ENCODE peak calls at places on chromosome 14, in five cellular contexts. One of them, this sample, is unnamed.

GRCh38 chr14:26917086-26917485 is 319.3 kb upstream of the NOVA1 start:
- DNase-seq in Karpas-422: no peak
- DNase-seq in A673: peak; percentile 56
- DNase-seq in ovary: no peak
- DNase-seq in pancreas: no peak
- DNase-seq in this sample: peak; percentile 5

GRCh38 chr14:100621806-100622205 is 34.6 kb upstream of the BEGAIN start:
- DNase-seq in Karpas-422: peak; percentile 74
- DNase-seq in A673: peak; percentile 54
- DNase-seq in ovary: no peak
- DNase-seq in pancreas: no peak
- DNase-seq in this sample: no peak

GRCh38 chr14:39360316-39360715 is 71.9 kb downstream of the FBXO33 start:
- DNase-seq in Karpas-422: no peak
- DNase-seq in A673: no peak
- DNase-seq in ovary: no peak
- DNase-seq in pancreas: no peak
- DNase-seq in this sample: no peak

GRCh38 chr14:29584992-29585391 is 342.7 kb downstream of the PRKD1 start:
- DNase-seq in Karpas-422: no peak
- DNase-seq in A673: no peak
- DNase-seq in ovary: peak; percentile 42
- DNase-seq in pancreas: peak; percentile 58
- DNase-seq in this sample: peak; percentile 12

GRCh38 chr14:38342803-38343202 is 86.9 kb upstream of the CLEC14A start:
- DNase-seq in Karpas-422: no peak
- DNase-seq in A673: no peak
- DNase-seq in ovary: no peak
- DNase-seq in pancreas: no peak
- DNase-seq in this sample: no peak

GRCh38 chr14:73829526-73830431 is 21.9 kb upstream of the PTGR2 start:
- DNase-seq in Karpas-422: peak; percentile 67
- DNase-seq in A673: no peak
- DNase-seq in ovary: no peak
- DNase-seq in pancreas: no peak
- DNase-seq in this sample: no peak

GRCh38 chr14:56797569-56798446 is 12.5 kb downstream of the OTX2 start:
- DNase-seq in Karpas-422: no peak
- DNase-seq in A673: no peak
- DNase-seq in ovary: no peak
- DNase-seq in pancreas: no peak
- DNase-seq in this sample: no peak

GRCh38 chr14:39419272-39419671 is 13.0 kb downstream of the FBXO33 start:
- DNase-seq in Karpas-422: no peak
- DNase-seq in A673: peak; percentile 17
- DNase-seq in ovary: no peak
- DNase-seq in pancreas: no peak
- DNase-seq in this sample: no peak

GRCh38 chr14:69050235-69051184 is 71.4 kb upstream of the ACTN1 start:
- DNase-seq in Karpas-422: no peak
- DNase-seq in A673: no peak
- DNase-seq in ovary: no peak
- DNase-seq in pancreas: no peak
- DNase-seq in this sample: no peak

GRCh38 chr14:101357559-101358319 is 203.6 kb upstream of the DIO3 start:
- DNase-seq in Karpas-422: no peak
- DNase-seq in A673: no peak
- DNase-seq in ovary: no peak
- DNase-seq in pancreas: no peak
- DNase-seq in this sample: no peak

GRCh38 chr14:102227184-102227964 is 77.6 kb downstream of the MOK start:
- DNase-seq in Karpas-422: peak; percentile 57
- DNase-seq in A673: peak; percentile 47
- DNase-seq in ovary: no peak
- DNase-seq in pancreas: no peak
- DNase-seq in this sample: no peak

GRCh38 chr14:59356783-59357182 is 108.4 kb downstream of the GPR135 start:
- DNase-seq in Karpas-422: peak; percentile 94
- DNase-seq in A673: no peak
- DNase-seq in ovary: no peak
- DNase-seq in pancreas: no peak
- DNase-seq in this sample: no peak

GRCh38 chr14:100078997-100079561 is 13.9 kb downstream of the EVL start:
- DNase-seq in Karpas-422: no peak
- DNase-seq in A673: peak; percentile 87
- DNase-seq in ovary: no peak
- DNase-seq in pancreas: no peak
- DNase-seq in this sample: peak; percentile 25

GRCh38 chr14:35296505-35296904 is 4.3 kb downstream of the PSMA6 start:
- DNase-seq in Karpas-422: no peak
- DNase-seq in A673: no peak
- DNase-seq in ovary: no peak
- DNase-seq in pancreas: no peak
- DNase-seq in this sample: no peak
- H3K4me1 ChIP-seq in Karpas-422: peaks cover 68% of the 10 kb centered on the region
- H3K4me1 ChIP-seq in A673: peaks cover 21% of the 10 kb centered on the region
- H3K4me1 ChIP-seq in ovary: peaks cover 5% of the 10 kb centered on the region
- H3K4me1 ChIP-seq in pancreas: no peaks in the 10 kb centered on the region
- H3K4me1 ChIP-seq in this sample: peaks cover 8% of the 10 kb centered on the region

GRCh38 chr14:54758041-54758440 is 144.6 kb downstream of the GCH1 start:
- DNase-seq in Karpas-422: no peak
- DNase-seq in A673: no peak
- DNase-seq in ovary: no peak
- DNase-seq in pancreas: no peak
- DNase-seq in this sample: no peak

GRCh38 chr14:54759982-54760585 is 142.5 kb downstream of the GCH1 start:
- DNase-seq in Karpas-422: no peak
- DNase-seq in A673: no peak
- DNase-seq in ovary: no peak
- DNase-seq in pancreas: no peak
- DNase-seq in this sample: no peak

GRCh38 chr14:54762296-54762695 is 140.3 kb downstream of the GCH1 start:
- DNase-seq in Karpas-422: no peak
- DNase-seq in A673: peak; percentile 38
- DNase-seq in ovary: no peak
- DNase-seq in pancreas: no peak
- DNase-seq in this sample: no peak

GRCh38 chr14:54761835-54762234 is 140.8 kb downstream of the GCH1 start:
- DNase-seq in Karpas-422: no peak
- DNase-seq in A673: no peak
- DNase-seq in ovary: no peak
- DNase-seq in pancreas: no peak
- DNase-seq in this sample: no peak

GRCh38 chr14:54760866-54761265 is 141.8 kb downstream of the GCH1 start:
- DNase-seq in Karpas-422: no peak
- DNase-seq in A673: no peak
- DNase-seq in ovary: no peak
- DNase-seq in pancreas: no peak
- DNase-seq in this sample: no peak
- H3K4me1 ChIP-seq in Karpas-422: no peaks in the 10 kb centered on the region
- H3K4me1 ChIP-seq in A673: peaks cover 3% of the 10 kb centered on the region
- H3K4me1 ChIP-seq in ovary: no peaks in the 10 kb centered on the region
- H3K4me1 ChIP-seq in pancreas: no peaks in the 10 kb centered on the region
- H3K4me1 ChIP-seq in this sample: no peaks in the 10 kb centered on the region

GRCh38 chr14:49970474-49971147 is 77.7 kb downstream of the ARF6 start:
- DNase-seq in Karpas-422: peak; percentile 80
- DNase-seq in A673: peak; percentile 33
- DNase-seq in ovary: no peak
- DNase-seq in pancreas: no peak
- DNase-seq in this sample: no peak

GRCh38 chr14:49969961-49970360 is 77.1 kb downstream of the ARF6 start:
- DNase-seq in Karpas-422: peak; percentile 66
- DNase-seq in A673: no peak
- DNase-seq in ovary: no peak
- DNase-seq in pancreas: no peak
- DNase-seq in this sample: no peak

GRCh38 chr14:49971156-49972141 is 78.6 kb downstream of the ARF6 start:
- DNase-seq in Karpas-422: peak; percentile 99
- DNase-seq in A673: peak; percentile 31
- DNase-seq in ovary: no peak
- DNase-seq in pancreas: no peak
- DNase-seq in this sample: no peak

GRCh38 chr14:49972840-49973239 is 80.0 kb downstream of the ARF6 start:
- DNase-seq in Karpas-422: peak; percentile 82
- DNase-seq in A673: peak; percentile 49
- DNase-seq in ovary: peak; percentile 46
- DNase-seq in pancreas: peak; percentile 59
- DNase-seq in this sample: peak; percentile 50

DNA sequence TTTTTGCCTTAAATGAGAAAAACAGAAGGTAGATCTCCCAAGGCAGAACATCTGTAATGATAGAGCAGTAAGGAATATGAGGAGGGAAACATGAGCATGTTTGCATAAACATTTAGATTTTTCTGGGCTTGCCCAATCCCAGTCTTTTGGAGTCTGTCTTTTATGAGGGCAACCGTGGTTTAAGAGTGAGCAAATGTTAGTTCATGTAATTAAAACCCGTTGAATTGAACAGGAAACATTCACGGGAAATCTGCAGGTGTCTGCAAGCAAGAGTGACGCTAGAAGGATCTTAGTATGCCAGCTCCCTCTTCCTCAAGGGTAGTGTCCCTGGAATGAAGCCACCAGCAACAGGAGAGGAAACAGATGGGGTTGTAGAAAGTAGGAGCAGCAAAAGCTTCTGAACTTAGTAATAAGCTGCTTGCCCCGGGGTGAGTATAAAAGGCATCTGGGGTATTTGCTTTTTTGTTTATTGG is 79.4 kb downstream of the ARF6 start:
- DNase-seq in Karpas-422: peak; percentile 71
- DNase-seq in A673: peak; percentile 63
- DNase-seq in ovary: no peak
- DNase-seq in pancreas: peak; percentile 54
- DNase-seq in this sample: no peak
- H3K4me1 ChIP-seq in Karpas-422: peaks cover 66% of the 10 kb centered on the region
- H3K4me1 ChIP-seq in A673: peaks cover 30% of the 10 kb centered on the region
- H3K4me1 ChIP-seq in ovary: peaks cover 19% of the 10 kb centered on the region
- H3K4me1 ChIP-seq in pancreas: peaks cover 33% of the 10 kb centered on the region
- H3K4me1 ChIP-seq in this sample: peaks cover 60% of the 10 kb centered on the region

DNA sequence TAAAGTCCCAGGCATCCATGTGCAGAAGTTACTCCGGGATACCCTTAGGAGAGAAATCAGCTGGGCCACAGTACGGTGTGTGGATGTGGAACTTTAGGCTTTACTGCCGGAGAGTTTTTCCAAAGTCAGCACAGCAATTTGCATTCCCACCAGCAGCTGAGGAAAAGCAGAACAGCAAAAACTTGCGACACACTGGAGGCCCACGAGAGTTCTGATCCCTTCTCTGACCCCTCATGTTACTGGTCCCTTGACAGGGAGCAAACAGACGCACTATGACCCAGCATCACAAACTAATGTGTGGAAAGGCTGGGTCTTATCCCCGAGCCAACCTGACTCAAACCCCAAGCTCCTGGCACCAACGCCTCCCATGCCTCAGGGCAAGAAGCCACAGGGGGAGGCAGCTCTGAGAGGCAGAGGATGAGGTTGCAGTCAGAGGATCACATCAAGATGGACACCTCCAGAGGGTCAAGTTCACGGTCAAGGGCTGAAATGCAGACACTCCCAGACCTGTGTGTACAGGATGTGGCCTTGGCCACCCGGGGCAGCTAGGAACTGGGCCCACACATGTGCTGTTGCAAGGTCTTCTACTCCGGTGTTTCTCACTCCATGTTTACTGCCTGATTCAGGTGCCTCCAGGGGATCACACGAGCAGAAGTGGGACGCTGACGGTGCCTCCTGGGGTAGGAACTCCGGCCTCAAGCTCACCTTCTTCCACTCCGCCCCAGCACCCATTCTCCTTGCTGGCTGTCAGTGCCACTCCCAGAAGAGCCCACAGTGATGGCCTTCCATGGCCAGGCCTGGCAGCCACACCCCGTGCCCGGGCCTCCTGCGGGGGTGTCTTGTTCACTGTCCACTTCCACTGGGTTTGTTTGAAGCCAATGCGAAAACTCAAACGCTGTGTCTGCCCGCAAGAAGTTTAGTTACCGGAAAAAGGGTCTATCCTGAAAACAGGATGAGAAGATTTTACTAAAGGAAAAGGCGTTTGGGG is 38.4 kb downstream of the CCDC88C start:
- DNase-seq in Karpas-422: no peak
- DNase-seq in A673: no peak
- DNase-seq in ovary: no peak
- DNase-seq in pancreas: no peak
- DNase-seq in this sample: no peak
- H3K4me1 ChIP-seq in Karpas-422: peaks cover 86% of the 10 kb centered on the region
- H3K4me1 ChIP-seq in A673: peaks cover 64% of the 10 kb centered on the region
- H3K4me1 ChIP-seq in ovary: no peaks in the 10 kb centered on the region
- H3K4me1 ChIP-seq in pancreas: peaks cover 12% of the 10 kb centered on the region
- H3K4me1 ChIP-seq in this sample: no peaks in the 10 kb centered on the region

DNA sequence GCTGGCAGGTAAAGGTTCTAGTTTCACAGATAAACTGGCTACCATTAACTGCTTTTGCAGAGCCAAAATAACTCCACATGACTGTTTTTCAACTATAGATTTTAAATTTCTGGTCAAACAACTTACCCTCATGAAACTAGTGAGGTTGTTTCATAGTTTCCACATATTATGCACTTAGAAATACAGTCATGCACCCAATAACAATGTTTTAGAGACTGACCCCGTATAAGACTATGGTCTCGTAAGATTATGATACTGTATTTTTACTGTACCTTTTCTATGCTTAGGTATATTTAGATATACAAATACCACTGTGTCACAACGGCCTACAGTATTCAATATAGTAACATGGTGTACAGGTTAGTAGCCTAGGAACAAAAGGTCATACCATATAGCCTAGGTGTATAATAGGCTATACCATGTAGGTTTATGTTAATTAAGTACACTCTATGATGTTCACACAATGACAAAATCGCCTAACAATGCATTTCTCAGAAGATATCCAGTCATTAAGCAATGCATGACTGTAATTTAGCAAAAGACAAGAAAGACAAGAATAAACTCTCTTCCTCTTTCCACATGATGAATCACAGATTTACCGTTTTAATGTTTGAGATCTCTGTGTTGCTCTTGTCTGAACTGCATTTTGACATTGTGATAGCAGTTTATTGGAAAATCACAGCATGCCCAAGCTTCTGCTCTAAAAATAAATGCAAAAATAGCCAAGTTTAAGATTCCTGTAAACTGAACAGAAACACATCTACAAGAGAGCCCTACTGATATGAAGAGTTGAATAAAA is 17.1 kb downstream of the DICER1 start:
- DNase-seq in Karpas-422: peak; percentile 78
- DNase-seq in A673: no peak
- DNase-seq in ovary: no peak
- DNase-seq in pancreas: no peak
- DNase-seq in this sample: no peak
- H3K4me1 ChIP-seq in Karpas-422: peaks cover 67% of the 10 kb centered on the region
- H3K4me1 ChIP-seq in A673: peaks cover 56% of the 10 kb centered on the region
- H3K4me1 ChIP-seq in ovary: peaks cover 9% of the 10 kb centered on the region
- H3K4me1 ChIP-seq in pancreas: peaks cover 49% of the 10 kb centered on the region
- H3K4me1 ChIP-seq in this sample: peaks cover 3% of the 10 kb centered on the region

DNA sequence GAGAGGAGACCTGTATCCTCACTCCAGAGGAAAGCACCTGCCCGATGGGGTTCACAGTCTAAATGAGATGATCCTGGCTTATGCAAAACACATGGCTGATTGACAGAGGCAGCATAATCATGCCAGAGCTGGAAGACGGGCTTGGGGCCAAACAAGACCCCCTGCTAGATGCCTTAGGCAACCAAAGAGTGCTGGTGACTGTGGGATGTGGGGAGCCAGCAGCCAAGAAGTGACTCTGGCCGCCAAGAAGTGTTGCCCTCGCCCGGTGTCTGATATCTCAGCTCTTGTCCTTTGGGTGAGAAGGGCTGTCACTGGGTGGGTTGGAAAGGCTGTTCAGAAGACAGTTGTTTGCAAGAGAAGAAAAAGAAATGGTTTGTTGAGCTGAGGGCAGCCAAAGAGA is 56.7 kb downstream of the PLEKHG3 start:
- DNase-seq in Karpas-422: no peak
- DNase-seq in A673: no peak
- DNase-seq in ovary: peak; percentile 26
- DNase-seq in pancreas: no peak
- DNase-seq in this sample: no peak
- H3K4me1 ChIP-seq in Karpas-422: peaks cover 29% of the 10 kb centered on the region
- H3K4me1 ChIP-seq in A673: peaks cover 42% of the 10 kb centered on the region
- H3K4me1 ChIP-seq in ovary: peaks cover 35% of the 10 kb centered on the region
- H3K4me1 ChIP-seq in pancreas: peaks cover 24% of the 10 kb centered on the region
- H3K4me1 ChIP-seq in this sample: peaks cover 73% of the 10 kb centered on the region

This sample was measured in Caco-2.